ENCODE peak calls at places on chromosomes 12 and 14, in six cellular contexts. Q is retinal pigment epithelial cell, G is cardiac muscle cell, W is dorsolateral prefrontal cortex, F is hepatocyte, Z is cardiac fibroblast. E is an unnamed sample.

GRCh38 chr12:111304642-111305071 is 64.2 kb downstream of the PHETA1 start:
- DNase-seq in Q (no peak), G (no peak), Z (no peak), W (no peak), F (no peak), E (peak; percentile 11)

GRCh38 chr12:46153267-46153872 is 115.5 kb downstream of the SLC38A1 start:
- DNase-seq in Q (no peak), W (no peak), G (peak; percentile 62), Z (peak; percentile 65), F (peak; percentile 26), E (peak; percentile 48)

GRCh38 chr14:51674294-51675002 is 22.7 kb downstream of the FRMD6 start:
- DNase-seq in F (no peak), Q (no peak), W (no peak), Z (peak; percentile 48), G (peak; percentile 60), E (peak; percentile 78)

GRCh38 chr14:44981198-44981597 is 19.2 kb downstream of the TOGARAM1 start:
- DNase-seq in Z (no peak), G (no peak), W (no peak), F (no peak), Q (no peak), E (no peak)

GRCh38 chr14:61342486-61342885 is 21.1 kb downstream of the PRKCH start:
- DNase-seq in Z (no peak), Q (no peak), F (no peak), G (no peak), W (no peak), E (no peak)

GRCh38 chr14:50230601-50231474 is 540 bp downstream of the SOS2 start:
- DNase-seq in Z (peak; percentile 66), G (peak; percentile 73), F (peak; percentile 69), W (peak; percentile 66), Q (peak; percentile 5), E (peak; percentile 88)

GRCh38 chr12:118061011-118061875 is at the start of gene WSB2:
- DNase-seq in F (peak; percentile 87), W (peak; percentile 80), Q (no peak), Z (peak; percentile 79), G (peak; percentile 74), E (peak; percentile 30)

GRCh38 chr12:94710933-94711332 is 60.6 kb upstream of the TMCC3 start:
- DNase-seq in F (no peak), G (peak; percentile 24), Z (no peak), W (no peak), Q (no peak), E (peak; percentile 41)

GRCh38 chr14:38357557-38357956 is 101.7 kb upstream of the CLEC14A start:
- DNase-seq in Z (peak; percentile 91), W (no peak), Q (no peak), G (peak; percentile 91), F (no peak), E (no peak)

GRCh38 chr14:70257526-70257925 is 68.8 kb upstream of the SLC8A3 start:
- DNase-seq in W (no peak), Z (no peak), Q (no peak), F (no peak), G (peak; percentile 7), E (peak; percentile 41)

GRCh38 chr12:123131879-123132402 is 18.9 kb downstream of the PITPNM2 start:
- DNase-seq in Q (no peak), Z (no peak), W (peak; percentile 45), G (no peak), F (no peak), E (no peak)

GRCh38 chr12:32947203-32947795 is 50.7 kb upstream of the PKP2 start:
- DNase-seq in W (no peak), Z (peak; percentile 17), F (peak; percentile 56), G (peak; percentile 34), Q (peak; percentile 19), E (peak; percentile 52)

GRCh38 chr14:99519347-99519881 is 38.2 kb downstream of the CCNK start:
- DNase-seq in W (peak; percentile 24), Z (no peak), Q (no peak), G (no peak), F (no peak), E (no peak)

GRCh38 chr14:58796636-58797429 is 159.1 kb downstream of the DACT1 start:
- DNase-seq in Q (no peak), Z (no peak), F (peak; percentile 31), W (no peak), G (no peak), E (peak; percentile 45)

GRCh38 chr12:55925870-55926737 is 1.6 kb downstream of the PYM1 start:
- DNase-seq in Q (no peak), F (no peak), Z (no peak), W (no peak), G (no peak), E (no peak)

GRCh38 chr12:64171715-64172114 is 50.4 kb downstream of the KICS2 start:
- DNase-seq in Q (no peak), W (no peak), G (peak; percentile 24), Z (no peak), F (no peak), E (peak; percentile 72)

GRCh38 chr14:83559721-83560120 is 1970.2 kb upstream of the FLRT2 start:
- DNase-seq in G (no peak), Q (peak; percentile 31), Z (no peak), F (no peak), W (no peak), E (no peak)

GRCh38 chr14:75375983-75376382 is 51.8 kb upstream of the JDP2 start:
- DNase-seq in Q (no peak), F (no peak), G (no peak), Z (no peak), W (no peak), E (no peak)

GRCh38 chr14:68734231-68734732 is 58.6 kb downstream of the ZFP36L1 start:
- DNase-seq in W (no peak), Z (no peak), G (no peak), Q (no peak), F (no peak), E (peak; percentile 14)
- H3K4me3 ChIP-seq in W (no peak overlapping the region), Z (no peak overlapping the region), G (no peak overlapping the region), Q (no peak overlapping the region), F (no peak overlapping the region), E (no peak overlapping the region)

DNA sequence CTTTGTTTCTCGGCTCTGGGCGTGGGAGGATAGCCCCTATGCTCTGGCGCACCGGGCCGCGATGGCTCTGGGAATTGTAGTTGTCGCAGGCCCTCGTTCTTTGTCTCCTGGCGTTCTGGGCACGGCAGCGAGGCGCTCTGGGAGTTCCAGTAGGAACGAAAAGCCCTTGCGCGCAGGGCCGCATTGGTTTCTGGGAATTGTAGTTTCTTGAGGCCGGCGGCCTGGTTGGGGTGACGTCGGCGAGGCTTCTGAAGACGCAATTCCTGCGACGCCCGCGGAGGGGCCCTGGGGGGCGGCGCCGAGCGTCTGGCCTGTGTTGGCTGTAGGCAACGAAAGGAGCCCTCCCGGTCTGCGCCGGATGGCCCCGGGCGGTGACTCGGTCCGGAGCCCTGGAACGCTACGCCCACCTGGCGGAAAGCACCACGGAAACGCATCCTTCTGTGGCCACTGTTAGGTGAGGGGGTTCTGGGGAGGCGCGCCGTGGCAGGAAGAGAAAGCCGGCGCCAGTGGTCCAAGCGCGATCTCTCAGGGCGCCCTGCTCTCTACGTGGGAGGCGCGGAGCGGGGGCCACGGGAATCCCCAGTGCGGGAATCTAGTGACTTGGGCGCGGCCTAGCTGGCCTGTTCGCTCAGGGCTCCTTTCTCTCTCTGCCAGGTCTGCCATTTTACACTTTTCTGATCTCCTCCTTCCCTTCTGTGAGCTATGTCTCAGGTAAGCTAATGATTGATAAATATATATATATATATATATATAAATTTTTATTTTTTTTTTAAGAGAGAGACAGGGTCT is at the start of gene ZNF140:
- DNase-seq in Q (peak; percentile 94), F (peak; percentile 98), G (peak; percentile 99), Z (peak; percentile 99), W (peak; percentile 98), E (peak; percentile 96)
- TF ChIP-seq CTCF in Q (peak; percentile 4), F (no peak), G (peak; percentile 18), Z (peak; percentile 30), W (peak; percentile 27), E (peak; percentile 28)

DNA sequence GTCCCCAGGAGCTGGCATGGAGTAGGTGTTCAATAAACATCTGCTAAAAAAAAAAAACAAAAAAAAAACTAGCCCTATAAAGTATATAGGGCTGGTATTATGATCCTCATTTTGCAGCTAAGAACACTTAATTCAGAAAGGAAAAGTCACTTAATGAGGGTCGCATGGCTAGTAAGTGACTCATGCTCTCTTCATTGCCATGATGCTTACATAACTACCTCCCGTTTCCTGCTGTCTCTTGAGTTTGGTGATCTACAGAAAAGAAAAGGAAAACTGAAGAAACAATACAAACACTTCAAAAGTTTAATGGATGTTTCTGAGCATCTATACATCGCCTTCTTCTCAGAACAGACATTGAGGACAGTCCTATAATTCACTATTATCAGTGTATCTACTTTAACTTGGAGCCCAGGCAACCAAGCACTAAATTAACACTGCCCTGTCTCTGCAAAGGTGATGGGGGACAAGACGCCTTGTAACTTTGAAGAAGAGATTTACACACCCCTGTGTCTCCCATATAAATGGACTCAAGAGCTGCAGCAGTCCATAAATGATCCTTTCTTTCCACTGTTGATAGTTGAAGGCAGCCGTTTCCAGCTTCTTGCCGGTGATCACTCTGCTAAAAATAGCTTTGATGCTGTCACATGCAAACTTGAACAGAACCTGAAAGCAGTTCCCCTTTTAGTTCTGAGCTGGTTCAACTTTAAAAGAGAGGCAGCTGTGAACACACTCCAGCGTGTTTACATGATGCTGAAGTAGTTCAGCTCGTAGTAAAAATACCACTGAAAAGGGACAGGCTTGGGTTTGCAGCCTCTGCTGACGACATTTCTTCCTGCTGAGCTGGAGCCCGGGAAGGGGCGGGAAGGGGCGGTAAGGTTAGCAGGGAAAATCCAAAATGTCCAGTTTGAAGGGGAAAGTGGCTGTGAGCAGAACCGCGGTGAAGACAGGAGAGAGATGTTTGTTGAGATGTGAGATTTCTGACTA is 113.3 kb downstream of the FOXN3 start:
- DNase-seq in G (peak; percentile 83), F (peak; percentile 80), Q (peak; percentile 59), Z (peak; percentile 90), W (peak; percentile 46), E (peak; percentile 50)
- H3K4me3 ChIP-seq in G (peak overlapping the region; percentile 1), F (no peak overlapping the region), Q (peak overlapping the region; percentile 4), Z (no peak overlapping the region), W (no peak overlapping the region), E (no peak overlapping the region)

GRCh38 chr14:95182379-95182778 is 25.1 kb upstream of the DICER1 start:
- DNase-seq in F (no peak), G (no peak), W (no peak), Q (no peak), Z (no peak), E (no peak)
- TF ChIP-seq CTCF in F (no peak), G (no peak), W (no peak), Q (no peak), Z (no peak), E (no peak)